ENCODE peak calls at places on chromosome 22, in seven cellular contexts. Y is left kidney, W is substantia nigra, A is upper lobe of right lung, D is NCI-H774, B is C1 segment of cervical spinal cord, G is AG10803. C is an unnamed sample.

GRCh38 chr22:39932918-39933649 is 27.1 kb upstream of the TMA7B start:
- DNase-seq in Y (peak), W (no peak), A (no peak), D (no peak), B (no peak), G (peak), C (no peak)

GRCh38 chr22:17918840-17919239 is 105.5 kb downstream of the MICAL3 start:
- DNase-seq in Y (no peak), W (no peak), A (no peak), D (no peak), B (no peak), G (peak), C (no peak)

GRCh38 chr22:50437511-50438304 is 37.1 kb downstream of the SBF1 start:
- DNase-seq in Y (no peak), W (no peak), A (no peak), D (no peak), B (no peak), G (no peak), C (no peak)

GRCh38 chr22:46424496-46424895 is 89.0 kb downstream of the TRMU start:
- DNase-seq in Y (no peak), W (no peak), A (no peak), D (no peak), B (no peak), G (no peak), C (no peak)

GRCh38 chr22:20033045-20033706 is 12.3 kb downstream of the TANGO2 start:
- DNase-seq in Y (no peak), W (peak), A (no peak), D (no peak), B (peak), G (peak), C (peak)

GRCh38 chr22:28132466-28132865 is 213.4 kb upstream of the PITPNB start:
- DNase-seq in Y (no peak), W (no peak), A (no peak), D (no peak), B (no peak), G (no peak), C (no peak)

GRCh38 chr22:23534201-23534850 is 45.8 kb downstream of the IGLL1 start:
- DNase-seq in Y (peak), W (no peak), A (peak), D (no peak), B (no peak), G (no peak), C (no peak)

GRCh38 chr22:33461698-33462434 is 403.7 kb upstream of the SYN3 start:
- DNase-seq in Y (no peak), W (no peak), A (no peak), D (no peak), B (no peak), G (no peak), C (no peak)

GRCh38 chr22:30251661-30252226 is 5.2 kb upstream of the LIF start:
- DNase-seq in Y (no peak), W (no peak), A (no peak), D (no peak), B (no peak), G (no peak), C (no peak)

GRCh38 chr22:30538280-30538679 is 8.3 kb downstream of the SEC14L6 start:
- DNase-seq in Y (no peak), W (no peak), A (no peak), D (no peak), B (no peak), G (peak), C (no peak)

GRCh38 chr22:32796865-32797573 is 4.5 kb upstream of the TIMP3 start:
- DNase-seq in Y (peak), W (peak), A (peak), D (no peak), B (peak), G (peak), C (peak)

C was measured in Ammon's horn.